ENCODE peak calls at places on chromosomes 12 and 14, in four cellular contexts. W, M, Y and L are unnamed samples.
A peak's percentile ranks its signal among the peaks of the same experiment; 100 is the strongest.

GRCh38 chr12:115495300-115495699 is 782.2 kb downstream of the MED13L start:
- DNase-seq in W (no peak), M (no peak), Y (no peak), L (no peak)

GRCh38 chr12:94379479-94380113 is 80.1 kb downstream of the CEP83 start:
- DNase-seq in W (no peak), M (no peak), Y (no peak), L (no peak)

GRCh38 chr12:101839324-101840283 is 8.8 kb upstream of the GNPTAB start:
- DNase-seq in W (peak; percentile 57), M (peak; percentile 65), Y (peak; percentile 78), L (no peak)

GRCh38 chr12:2997989-2998670 is 38.9 kb downstream of the TEAD4 start:
- DNase-seq in W (no peak), M (no peak), Y (no peak), L (no peak)

GRCh38 chr12:81300454-81300853 is 222.6 kb downstream of the ACSS3 start:
- DNase-seq in W (no peak), M (no peak), Y (no peak), L (no peak)

GRCh38 chr14:34277191-34277590 is 184.8 kb downstream of the SPTSSA start:
- DNase-seq in W (no peak), M (no peak), Y (no peak), L (no peak)

GRCh38 chr12:102298022-102298421 is 100.4 kb upstream of the PMCH start:
- DNase-seq in W (no peak), M (no peak), Y (no peak), L (no peak)

GRCh38 chr14:69387311-69387710 is 10.8 kb downstream of the ERH start:
- DNase-seq in W (no peak), M (no peak), Y (no peak), L (no peak)

GRCh38 chr14:23013056-23014054 is 3.4 kb upstream of the C14orf93 start:
- DNase-seq in W (no peak), M (no peak), Y (no peak), L (no peak)

GRCh38 chr14:104433401-104434213 is 146.0 kb upstream of the C14orf180 start:
- DNase-seq in W (no peak), M (no peak), Y (no peak), L (no peak)

GRCh38 chr12:42636993-42637392 is 47.4 kb upstream of the PRICKLE1 start:
- DNase-seq in W (no peak), M (no peak), Y (no peak), L (no peak)
- H3K4me3 ChIP-seq in W (no peak overlapping the region), M (no peak overlapping the region), Y (no peak overlapping the region), L (no peak overlapping the region)

GRCh38 chr12:110369992-110370391 is 33.5 kb downstream of the ANAPC7 start:
- DNase-seq in W (no peak), M (no peak), Y (no peak), L (no peak)
- H3K27ac ChIP-seq in W (no peak overlapping the region), M (no peak overlapping the region), Y (no peak overlapping the region), L (no peak overlapping the region)

DNA sequence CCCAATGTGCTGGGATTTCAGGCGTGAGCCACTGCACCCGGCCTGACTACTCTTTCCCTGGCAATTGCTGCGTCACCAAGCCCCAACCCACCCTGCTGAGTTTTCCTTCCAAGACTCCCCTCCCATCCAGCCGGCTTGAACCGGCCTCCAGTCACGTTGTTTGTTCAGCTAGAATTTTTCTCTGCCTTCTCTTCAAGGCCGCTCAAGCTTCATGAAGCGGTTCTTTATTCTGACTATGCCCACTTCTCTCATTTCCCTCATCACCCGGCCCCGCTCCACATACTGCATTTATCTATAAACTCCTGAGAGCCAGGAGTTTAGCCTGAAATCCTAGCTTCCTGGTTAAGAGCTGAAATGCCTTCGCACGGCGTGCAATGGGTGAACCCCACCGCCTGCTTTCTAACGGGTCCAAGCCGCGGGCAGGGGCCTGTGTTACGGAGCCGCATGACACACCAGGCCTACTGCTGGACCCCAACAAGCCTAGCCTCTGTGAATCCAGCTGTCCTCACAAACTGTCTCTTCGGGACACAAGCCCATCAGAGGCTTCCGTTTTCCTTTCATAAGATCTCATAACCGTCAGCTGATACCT is 999 bp upstream of the DCAF4 start:
- DNase-seq in W (no peak), M (no peak), Y (no peak), L (no peak)
- H3K4me3 ChIP-seq in W (peak overlapping the region; percentile 90), M (peak overlapping the region; percentile 67), Y (no peak overlapping the region), L (no peak overlapping the region)

DNA sequence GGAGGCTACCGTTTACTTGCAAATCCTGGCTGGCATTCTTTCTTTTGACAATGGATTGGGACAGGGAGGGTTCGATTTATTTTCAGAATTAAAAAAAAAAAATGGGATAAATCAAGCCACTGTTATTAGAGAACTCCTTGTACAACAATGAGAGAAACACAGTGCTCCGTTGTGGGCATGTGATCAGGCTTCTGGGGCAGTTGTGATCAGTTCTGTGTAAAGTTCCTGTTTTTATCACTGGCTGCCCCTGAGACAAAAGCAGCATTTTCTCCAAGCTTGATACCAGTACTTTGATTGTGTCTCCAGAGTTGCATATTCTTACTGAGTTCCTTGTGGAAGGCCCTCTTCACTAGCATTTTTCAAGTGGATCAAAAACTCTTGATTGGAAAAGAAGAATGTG is 1.2 kb downstream of the DIP2B start:
- DNase-seq in W (no peak), M (no peak), Y (peak; percentile 36), L (no peak)
- H3K27ac ChIP-seq in W (peak overlapping the region; percentile 74), M (peak overlapping the region; percentile 94), Y (peak overlapping the region; percentile 89), L (peak overlapping the region; percentile 96)

DNA sequence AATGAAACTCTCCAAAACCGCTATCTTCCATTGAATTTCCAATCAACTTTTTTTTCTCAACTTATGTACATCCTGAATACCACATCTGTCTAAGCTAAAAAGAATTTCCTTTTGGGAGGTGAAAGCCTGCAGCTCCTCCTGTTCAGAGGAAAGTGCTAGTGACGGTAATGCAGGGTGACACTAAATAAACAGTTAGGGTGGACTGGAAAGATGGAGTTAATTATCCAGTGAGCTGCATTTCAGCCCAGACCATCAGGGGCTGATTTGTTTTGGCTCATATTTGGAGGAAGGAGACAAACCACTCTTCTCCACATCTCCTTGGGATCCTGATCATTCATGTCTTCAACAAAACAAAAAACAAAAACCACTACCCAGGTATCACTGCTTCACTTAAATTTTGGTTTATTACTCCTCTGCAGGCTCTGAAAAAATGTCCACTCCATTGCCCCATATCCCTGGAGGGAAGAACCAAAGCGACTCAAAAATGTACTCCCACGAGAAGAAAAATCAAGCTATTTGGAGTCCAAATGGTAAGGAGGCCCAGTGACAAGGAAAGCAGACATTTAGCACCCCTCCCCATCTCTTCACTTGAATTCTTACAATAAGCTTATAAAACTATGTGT is 5.1 kb upstream of the SIX1 start:
- DNase-seq in W (no peak), M (no peak), Y (no peak), L (no peak)
- H3K4me3 ChIP-seq in W (no peak overlapping the region), M (no peak overlapping the region), Y (no peak overlapping the region), L (no peak overlapping the region)

GRCh38 chr12:48988030-48988649 is 10.0 kb downstream of the WNT1 start:
- DNase-seq in W (peak; percentile 68), M (peak; percentile 68), Y (peak; percentile 80), L (peak; percentile 63)
- H3K27ac ChIP-seq in W (no peak overlapping the region), M (no peak overlapping the region), Y (no peak overlapping the region), L (no peak overlapping the region)

GRCh38 chr12:144650-145284 is 69.2 kb downstream of the SLC6A12 start:
- DNase-seq in W (no peak), M (no peak), Y (no peak), L (no peak)

GRCh38 chr12:148676-149416 is 65.1 kb downstream of the SLC6A12 start:
- DNase-seq in W (no peak), M (no peak), Y (no peak), L (no peak)

GRCh38 chr12:145369-145960 is 68.5 kb downstream of the SLC6A12 start:
- DNase-seq in W (no peak), M (no peak), Y (no peak), L (no peak)

GRCh38 chr12:143964-144649 is 69.8 kb downstream of the SLC6A12 start:
- DNase-seq in W (no peak), M (no peak), Y (no peak), L (no peak)

DNA sequence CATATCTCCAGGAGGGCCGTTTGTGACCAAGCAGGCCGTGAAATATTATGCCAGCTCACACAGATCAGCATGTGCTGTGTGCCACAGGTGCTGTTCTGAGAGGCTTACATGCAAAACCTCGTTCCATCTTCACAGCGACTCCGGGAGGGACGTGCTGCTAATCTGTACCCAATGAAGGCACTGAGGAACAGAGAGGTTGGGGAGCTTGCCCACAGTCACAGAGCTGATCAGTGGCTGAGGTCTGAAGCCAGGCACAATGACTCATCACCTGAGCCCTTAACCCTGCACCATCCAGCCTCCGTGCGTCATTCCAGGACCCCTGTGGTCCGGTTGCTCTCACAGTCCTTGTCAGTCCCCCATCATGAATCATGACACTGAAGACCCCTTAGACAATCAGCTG is 66.7 kb downstream of the SLC6A12 start:
- DNase-seq in W (no peak), M (no peak), Y (no peak), L (no peak)
- H3K4me3 ChIP-seq in W (no peak overlapping the region), M (no peak overlapping the region), Y (no peak overlapping the region), L (no peak overlapping the region)

GRCh38 chr12:117404940-117405339 is 43.5 kb upstream of the NOS1 start:
- DNase-seq in W (no peak), M (no peak), Y (no peak), L (no peak)
- H3K27ac ChIP-seq in W (no peak overlapping the region), M (no peak overlapping the region), Y (no peak overlapping the region), L (no peak overlapping the region)

GRCh38 chr12:57584690-57585089 is 6.3 kb upstream of the PIP4K2C start:
- DNase-seq in W (no peak), M (no peak), Y (no peak), L (no peak)

GRCh38 chr12:57584050-57584449 is 6.9 kb upstream of the PIP4K2C start:
- DNase-seq in W (no peak), M (no peak), Y (no peak), L (no peak)

GRCh38 chr12:57586128-57586527 is 4.9 kb upstream of the PIP4K2C start:
- DNase-seq in W (no peak), M (no peak), Y (no peak), L (no peak)

GRCh38 chr12:57586832-57587429 is 4.1 kb upstream of the PIP4K2C start:
- DNase-seq in W (no peak), M (no peak), Y (no peak), L (no peak)

GRCh38 chr12:57585156-57585555 is 5.8 kb upstream of the PIP4K2C start:
- DNase-seq in W (no peak), M (no peak), Y (no peak), L (no peak)
- H3K4me3 ChIP-seq in W (no peak overlapping the region), M (no peak overlapping the region), Y (no peak overlapping the region), L (no peak overlapping the region)